ENCODE peak calls at places on chromosome 4, in four cellular contexts. D, F, B and W are unnamed samples.

GRCh38 chr4:131459430-131460101 is 1689.5 kb upstream of the PCDH10 start:
- DNase-seq in F (no peak), B (no peak), D (no peak), W (no peak)

GRCh38 chr4:139902328-139903217 is 237.0 kb downstream of the MGST2 start:
- DNase-seq in F (no peak), B (no peak), D (peak), W (no peak)

GRCh38 chr4:147056951-147057630 is 111.4 kb upstream of the TTC29 start:
- DNase-seq in B (no peak), F (no peak), D (peak), W (no peak)

GRCh38 chr4:26820346-26820745 is 40.3 kb upstream of the STIM2 start:
- DNase-seq in D (no peak), B (no peak), F (no peak), W (no peak)

GRCh38 chr4:188941524-188942109 is 802.4 kb downstream of the TRIML1 start:
- DNase-seq in B (no peak), F (no peak), D (peak), W (no peak)

GRCh38 chr4:136867465-136867864 is 664.8 kb downstream of the PCDH18 start:
- DNase-seq in B (no peak), F (no peak), D (no peak), W (peak)

GRCh38 chr4:63430105-63430504 is 979.1 kb downstream of the TECRL start:
- DNase-seq in D (no peak), F (no peak), B (no peak), W (no peak)

GRCh38 chr4:55445921-55446577 is 50.3 kb downstream of the TMEM165 start:
- DNase-seq in F (no peak), D (peak), B (no peak), W (no peak)

GRCh38 chr4:177308842-177309524 is 691 bp upstream of the NEIL3 start:
- DNase-seq in B (no peak), D (no peak), F (no peak), W (no peak)

GRCh38 chr4:52015366-52015765 is 4.8 kb downstream of the LRRC66 start:
- DNase-seq in F (no peak), B (no peak), D (no peak), W (no peak)

GRCh38 chr4:12689457-12689856 is 794.7 kb downstream of the RAB28 start:
- DNase-seq in D (no peak), F (no peak), B (no peak), W (no peak)

GRCh38 chr4:184416913-184417734 is 57.2 kb downstream of the IRF2 start:
- DNase-seq in B (no peak), F (no peak), D (peak), W (no peak)

GRCh38 chr4:153067376-153067775 is 131.3 kb downstream of the FHDC1 start:
- DNase-seq in D (peak), B (no peak), F (no peak), W (no peak)

GRCh38 chr4:73019462-73020047 is 50.0 kb downstream of the COX18 start:
- DNase-seq in B (no peak), F (no peak), D (peak), W (no peak)

GRCh38 chr4:23068287-23068686 is 375.6 kb downstream of the GBA3 start:
- DNase-seq in F (no peak), B (no peak), D (no peak), W (no peak)

GRCh38 chr4:69936566-69936965 is 5.7 kb downstream of the CSN1S1 start:
- DNase-seq in B (no peak), D (no peak), F (no peak), W (no peak)

GRCh38 chr4:98617358-98618047 is 40.9 kb downstream of the TSPAN5 start:
- DNase-seq in F (no peak), D (no peak), B (no peak), W (no peak)

GRCh38 chr4:73609688-73610087 is 10.5 kb downstream of the RASSF6 start:
- DNase-seq in D (peak), F (no peak), B (no peak), W (no peak)

GRCh38 chr4:71187399-71188196 is 151.2 kb upstream of the SLC4A4 start:
- DNase-seq in F (peak), B (no peak), D (peak), W (peak)

GRCh38 chr4:185758807-185759206 is 53.2 kb downstream of the SORBS2 start:
- DNase-seq in D (no peak), F (no peak), B (no peak), W (no peak)

GRCh38 chr4:108533245-108533844 is 87.0 kb upstream of the RPL34 start:
- DNase-seq in D (no peak), F (no peak), B (no peak), W (no peak)

GRCh38 chr4:158090323-158090722 is 82.5 kb downstream of the GASK1B start:
- DNase-seq in B (no peak), F (no peak), D (peak), W (no peak)

GRCh38 chr4:10162341-10163000 is 45.9 kb upstream of the WDR1 start:
- DNase-seq in F (no peak), B (no peak), D (no peak), W (no peak)

GRCh38 chr4:102717448-102718092 is 43.2 kb downstream of the MANBA start:
- DNase-seq in B (no peak), F (no peak), D (no peak), W (no peak)

GRCh38 chr4:55080174-55080865 is 45.1 kb downstream of the KDR start:
- DNase-seq in B (no peak), F (no peak), D (no peak), W (no peak)

GRCh38 chr4:114036426-114036825 is 57.0 kb upstream of the ARSJ start:
- DNase-seq in B (no peak), D (no peak), F (no peak), W (no peak)

GRCh38 chr4:23770011-23770410 is 119.8 kb downstream of the PPARGC1A start:
- DNase-seq in F (no peak), B (no peak), D (peak), W (no peak)

GRCh38 chr4:4762909-4763814 is 96.3 kb upstream of the MSX1 start:
- DNase-seq in D (peak), B (no peak), F (peak), W (no peak)

GRCh38 chr4:35975617-35976355 is 268.5 kb downstream of the ARAP2 start:
- DNase-seq in F (no peak), B (no peak), D (no peak), W (no peak)

DNA sequence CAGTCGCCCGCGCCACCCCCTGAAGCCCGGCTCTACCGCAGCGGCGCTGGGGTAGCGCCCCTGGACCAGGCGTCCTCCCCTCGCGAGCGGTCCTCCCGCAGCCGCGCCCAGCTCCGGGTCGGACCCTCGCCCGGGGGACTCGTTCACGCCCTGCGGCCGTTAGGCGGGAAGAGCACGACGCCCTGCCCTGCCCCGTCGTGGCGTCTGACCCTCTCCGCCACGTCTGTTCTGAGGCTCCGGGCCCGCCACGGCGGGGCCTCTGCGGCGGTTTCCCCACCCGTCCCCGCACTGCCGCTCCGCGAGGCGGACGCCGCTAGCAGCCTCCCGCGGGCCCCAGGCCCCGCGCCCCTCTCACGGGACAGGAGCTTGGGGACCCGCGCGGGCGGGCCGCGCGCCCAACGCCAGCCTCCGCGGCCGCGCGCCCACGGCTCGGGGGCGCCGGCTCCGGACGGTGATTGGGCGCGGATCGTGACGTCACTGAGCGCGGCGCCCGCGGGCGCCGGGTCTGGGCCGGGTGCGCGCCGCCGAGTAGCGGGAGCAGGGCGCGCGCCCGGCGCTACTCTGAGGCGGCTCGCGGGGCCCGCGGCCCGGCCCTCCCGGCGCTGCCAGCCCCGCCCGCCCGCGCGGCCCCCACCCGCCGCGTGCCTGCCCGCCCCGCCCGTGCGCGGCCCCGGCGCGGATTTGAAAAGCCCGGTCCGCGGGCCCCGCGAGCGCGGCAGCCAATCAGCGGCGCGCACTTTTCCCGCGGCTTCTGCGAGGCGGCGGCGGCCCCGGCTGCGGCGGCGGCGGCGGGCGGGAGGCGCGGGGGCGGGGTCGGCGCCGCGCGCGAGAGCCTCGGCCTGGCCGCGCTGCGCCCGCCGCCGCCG is at the start of gene NSD2:
- DNase-seq in B (peak), F (peak), D (peak), W (peak)
- TF ChIP-seq POLR2A in B (peak), F (no peak), D (peak), W (peak)

GRCh38 chr4:213971-214370 is 89.7 kb downstream of the ZNF718 start:
- DNase-seq in B (no peak), F (no peak), D (no peak), W (no peak)

GRCh38 chr4:217891-218290 is 87.4 kb downstream of the ZNF732 start:
- DNase-seq in D (no peak), B (no peak), F (no peak), W (no peak)

GRCh38 chr4:211033-211511 is 86.8 kb downstream of the ZNF718 start:
- DNase-seq in B (no peak), F (no peak), D (no peak), W (no peak)

DNA sequence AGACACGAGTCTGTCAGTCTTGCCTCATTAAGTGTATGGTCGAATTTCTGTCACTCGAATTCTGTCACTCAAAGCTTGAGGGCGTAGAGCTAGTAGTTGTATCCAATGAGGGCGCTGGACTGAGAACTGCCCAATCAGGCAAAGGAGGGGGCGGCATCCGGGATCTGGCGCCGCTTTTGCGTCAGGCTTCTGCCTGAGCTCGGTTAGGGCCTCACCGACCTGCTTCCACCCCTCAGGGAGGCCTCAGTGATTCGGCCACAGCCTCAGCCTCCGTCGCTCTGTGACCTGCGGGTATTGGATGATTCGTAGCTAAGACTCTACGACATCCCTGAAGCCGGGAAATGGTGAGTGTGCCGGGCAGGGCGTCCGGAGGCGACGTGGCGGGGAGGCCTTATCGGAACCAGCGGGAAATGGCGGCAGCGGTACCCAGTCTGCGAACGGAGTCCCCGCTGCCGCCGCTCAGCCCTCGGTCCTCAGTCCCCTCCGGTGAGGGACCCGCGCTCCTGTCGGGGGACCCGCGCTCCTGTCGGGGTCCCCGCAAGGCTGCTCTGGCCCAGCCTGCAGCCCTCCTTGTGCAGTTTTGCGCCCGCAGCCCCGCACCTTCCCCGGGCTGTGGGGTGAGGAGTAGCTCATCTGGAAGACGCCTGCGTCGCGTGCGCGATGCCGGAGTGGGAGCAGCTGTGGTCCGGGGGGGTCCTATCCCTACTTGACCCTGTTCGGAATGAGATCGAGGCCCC is 88.3 kb downstream of the ZNF718 start:
- DNase-seq in D (peak), B (no peak), F (no peak), W (peak)
- TF ChIP-seq POLR2A in D (no peak), B (peak), F (no peak), W (peak)

GRCh38 chr4:76074468-76074867 is at the start of gene ART3:
- DNase-seq in D (peak), B (no peak), F (no peak), W (no peak)
- TF ChIP-seq POLR2A in D (no peak), B (no peak), F (no peak), W (no peak)

GRCh38 chr4:40299126-40299525 is 36.0 kb upstream of the CHRNA9 start:
- DNase-seq in D (no peak), F (peak), B (no peak), W (no peak)

GRCh38 chr4:40299704-40300336 is 35.3 kb upstream of the CHRNA9 start:
- DNase-seq in D (no peak), F (no peak), B (no peak), W (no peak)

GRCh38 chr4:40294339-40294738 is 40.8 kb upstream of the CHRNA9 start:
- DNase-seq in D (no peak), B (no peak), F (peak), W (no peak)

GRCh38 chr4:40292313-40292759 is 42.8 kb upstream of the CHRNA9 start:
- DNase-seq in F (peak), B (no peak), D (peak), W (no peak)

DNA sequence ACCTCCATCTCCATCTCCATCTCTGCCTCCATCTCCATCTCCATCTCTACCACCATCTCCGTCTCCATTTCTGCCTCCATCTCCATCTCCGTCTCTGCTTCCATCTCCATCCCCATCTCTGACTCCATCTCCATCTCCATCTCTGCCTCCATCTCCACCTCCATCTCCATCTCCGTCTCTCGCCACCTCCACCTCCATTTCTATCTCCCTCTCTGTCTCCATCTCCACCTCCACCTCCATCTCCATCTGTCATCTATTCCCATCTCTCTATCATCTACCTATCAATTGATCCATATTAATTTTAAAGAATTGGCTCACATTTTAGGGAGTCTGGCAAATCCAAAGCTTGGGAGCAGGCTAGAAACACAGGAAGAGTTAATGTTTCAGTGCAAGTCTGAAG is 39.6 kb upstream of the CHRNA9 start:
- DNase-seq in F (no peak), D (no peak), B (no peak), W (no peak)
- TF ChIP-seq POLR2A in F (no peak), D (no peak), B (no peak), W (no peak)

DNA sequence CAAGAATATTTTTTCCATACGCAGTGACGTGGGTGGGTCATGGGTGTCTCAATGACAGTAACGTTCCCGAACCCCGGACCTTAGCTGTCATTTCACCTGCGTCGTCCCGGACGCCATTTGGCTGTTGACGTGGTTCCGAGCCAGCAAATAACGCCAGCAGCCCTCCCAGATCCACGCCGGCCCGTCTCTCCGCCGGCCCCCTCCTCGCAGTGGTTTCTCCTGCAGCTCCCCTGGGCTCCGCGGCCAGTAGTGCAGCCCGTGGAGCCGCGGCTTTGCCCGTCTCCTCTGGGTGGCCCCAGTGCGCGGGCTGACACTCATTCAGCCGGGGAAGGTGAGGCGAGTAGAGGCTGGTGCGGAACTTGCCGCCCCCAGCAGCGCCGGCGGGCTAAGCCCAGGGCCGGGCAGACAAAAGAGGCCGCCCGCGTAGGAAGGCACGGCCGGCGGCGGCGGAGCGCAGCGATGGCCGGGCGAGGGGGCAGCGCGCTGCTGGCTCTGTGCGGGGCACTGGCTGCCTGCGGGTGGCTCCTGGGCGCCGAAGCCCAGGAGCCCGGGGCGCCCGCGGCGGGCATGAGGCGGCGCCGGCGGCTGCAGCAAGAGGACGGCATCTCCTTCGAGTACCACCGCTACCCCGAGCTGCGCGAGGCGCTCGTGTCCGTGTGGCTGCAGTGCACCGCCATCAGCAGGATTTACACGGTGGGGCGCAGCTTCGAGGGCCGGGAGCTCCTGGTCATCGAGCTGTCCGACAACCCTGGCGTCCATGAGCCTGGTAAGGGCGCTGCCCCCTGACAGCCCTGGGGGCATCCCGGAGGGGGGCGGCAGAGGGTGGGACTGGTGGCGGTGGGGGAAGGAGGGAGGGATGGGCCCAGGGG is at the start of gene CPE:
- DNase-seq in D (peak), F (peak), B (peak), W (peak)
- TF ChIP-seq POLR2A in D (no peak), F (no peak), B (peak), W (no peak)

GRCh38 chr4:88007304-88008132 is at the start of gene PKD2:
- DNase-seq in B (peak), D (peak), F (peak), W (peak)
- TF ChIP-seq POLR2A in B (peak), D (peak), F (peak), W (no peak)

GRCh38 chr4:77072195-77072753 is 3.5 kb downstream of the CCNI start:
- DNase-seq in D (no peak), B (no peak), F (no peak), W (no peak)

GRCh38 chr4:77074961-77075855 is 581 bp downstream of the CCNI start:
- DNase-seq in D (peak), B (peak), F (peak), W (peak)

GRCh38 chr4:77075869-77076801 is at the start of gene CCNI:
- DNase-seq in D (peak), B (peak), F (peak), W (peak)

GRCh38 chr4:77073106-77073858 is 2.5 kb downstream of the CCNI start:
- DNase-seq in D (peak), F (no peak), B (no peak), W (no peak)

DNA sequence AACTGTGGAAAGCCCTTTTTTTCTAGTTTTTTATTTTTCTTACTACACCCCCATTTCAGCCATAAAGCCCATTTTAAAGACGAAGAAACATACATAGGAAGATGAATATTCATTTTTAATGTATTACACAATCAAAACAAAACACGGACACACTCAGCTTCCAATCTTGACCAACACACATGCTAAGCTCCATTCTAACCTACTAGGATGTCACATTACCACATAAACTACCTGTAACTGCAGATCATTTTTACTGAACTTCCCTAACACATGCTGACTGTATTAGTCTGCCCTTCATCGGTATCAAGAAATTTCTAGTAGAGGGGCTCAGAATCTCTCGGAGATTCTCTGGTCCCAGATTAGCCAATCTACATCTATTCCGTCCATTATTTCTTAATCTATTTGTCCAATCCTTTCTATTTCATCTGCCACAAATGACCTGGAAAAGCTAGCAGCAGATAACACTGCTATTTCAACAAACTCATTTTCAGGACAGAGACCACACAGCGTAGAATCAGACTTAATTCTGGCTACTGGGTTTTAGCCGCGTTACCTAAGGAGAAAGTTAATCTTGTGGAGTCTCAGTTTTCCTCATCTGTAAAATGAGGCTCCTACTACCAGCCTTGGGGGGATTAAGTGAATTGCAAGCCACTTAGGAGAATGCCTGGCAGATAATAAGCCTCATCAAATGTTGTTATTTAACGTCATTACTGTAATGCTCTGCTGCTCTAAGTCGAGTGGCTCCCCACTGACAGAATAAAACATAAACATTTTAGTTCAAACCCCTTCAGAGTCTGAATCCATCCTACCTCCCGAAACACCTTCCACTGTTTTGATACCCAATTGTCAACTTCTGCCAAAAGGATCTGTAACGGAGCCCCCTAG is 1.6 kb downstream of the CCNI start:
- DNase-seq in D (no peak), F (no peak), B (no peak), W (no peak)
- TF ChIP-seq POLR2A in D (peak), F (no peak), B (no peak), W (no peak)